ENCODE peak calls at places on chromosomes 11 and 22, in six cellular contexts. One of them, this sample, is unnamed.

GRCh38 chr22:39994566-39995345 is at the start of gene FAM83F:
- DNase-seq in K562: peak
- DNase-seq in H1: peak
- DNase-seq in GM12878: no peak
- DNase-seq in HepG2: no peak
- DNase-seq in GM12891: peak
- DNase-seq in this sample: no peak

GRCh38 chr11:59822989-59823566 is 12.5 kb upstream of the MRPL16 start:
- DNase-seq in K562: peak
- DNase-seq in H1: no peak
- DNase-seq in GM12878: no peak
- DNase-seq in HepG2: peak
- DNase-seq in GM12891: no peak
- DNase-seq in this sample: no peak

GRCh38 chr22:40434101-40434500 is 63.7 kb downstream of the SGSM3 start:
- DNase-seq in K562: no peak
- DNase-seq in H1: no peak
- DNase-seq in GM12878: no peak
- DNase-seq in HepG2: no peak
- DNase-seq in GM12891: no peak
- DNase-seq in this sample: no peak

GRCh38 chr22:40250608-40251007 is 72.9 kb downstream of the TNRC6B start:
- DNase-seq in K562: no peak
- DNase-seq in H1: no peak
- DNase-seq in GM12878: peak
- DNase-seq in HepG2: no peak
- DNase-seq in GM12891: no peak
- DNase-seq in this sample: no peak

GRCh38 chr11:46133119-46133518 is 11.9 kb upstream of the PHF21A start:
- DNase-seq in K562: no peak
- DNase-seq in H1: no peak
- DNase-seq in GM12878: no peak
- DNase-seq in HepG2: no peak
- DNase-seq in GM12891: no peak
- DNase-seq in this sample: no peak

GRCh38 chr11:10144954-10145353 is 149.1 kb downstream of the SBF2 start:
- DNase-seq in K562: no peak
- DNase-seq in H1: no peak
- DNase-seq in GM12878: no peak
- DNase-seq in HepG2: no peak
- DNase-seq in GM12891: no peak
- DNase-seq in this sample: no peak

GRCh38 chr11:120031612-120032600 is 106.0 kb downstream of the TRIM29 start:
- DNase-seq in K562: no peak
- DNase-seq in H1: peak
- DNase-seq in GM12878: no peak
- DNase-seq in HepG2: no peak
- DNase-seq in GM12891: no peak
- DNase-seq in this sample: no peak

GRCh38 chr11:35712533-35712932 is 50.0 kb downstream of the TRIM44 start:
- DNase-seq in K562: no peak
- DNase-seq in H1: no peak
- DNase-seq in GM12878: no peak
- DNase-seq in HepG2: no peak
- DNase-seq in GM12891: no peak
- DNase-seq in this sample: no peak

GRCh38 chr11:126354631-126355323 is 709 bp upstream of the ST3GAL4 start:
- DNase-seq in K562: peak
- DNase-seq in H1: no peak
- DNase-seq in GM12878: no peak
- DNase-seq in HepG2: no peak
- DNase-seq in GM12891: no peak
- DNase-seq in this sample: no peak

GRCh38 chr11:26467506-26467905 is 104.6 kb downstream of the MUC15 start:
- DNase-seq in K562: no peak
- DNase-seq in H1: no peak
- DNase-seq in GM12878: no peak
- DNase-seq in HepG2: no peak
- DNase-seq in GM12891: no peak
- DNase-seq in this sample: no peak

GRCh38 chr11:112163875-112164521 is at the start of gene IL18:
- DNase-seq in K562: peak
- DNase-seq in H1: peak
- DNase-seq in GM12878: no peak
- DNase-seq in HepG2: no peak
- DNase-seq in GM12891: no peak
- DNase-seq in this sample: no peak

GRCh38 chr22:49633010-49633324 is 194.7 kb downstream of the BRD1 start:
- DNase-seq in K562: no peak
- DNase-seq in H1: no peak
- DNase-seq in GM12878: no peak
- DNase-seq in HepG2: no peak
- DNase-seq in GM12891: no peak
- DNase-seq in this sample: no peak

GRCh38 chr11:19951558-19952083 is 208.7 kb downstream of the DBX1 start:
- DNase-seq in K562: peak
- DNase-seq in H1: no peak
- DNase-seq in GM12878: peak
- DNase-seq in HepG2: peak
- DNase-seq in GM12891: peak
- DNase-seq in this sample: no peak

GRCh38 chr11:70038034-70038834 is 39.9 kb upstream of the ANO1 start:
- DNase-seq in K562: no peak
- DNase-seq in H1: peak
- DNase-seq in GM12878: no peak
- DNase-seq in HepG2: no peak
- DNase-seq in GM12891: no peak
- DNase-seq in this sample: no peak

GRCh38 chr22:22697377-22698120 is 53.1 kb downstream of the GGTLC2 start:
- DNase-seq in K562: no peak
- DNase-seq in H1: no peak
- DNase-seq in GM12878: no peak
- DNase-seq in HepG2: no peak
- DNase-seq in GM12891: no peak
- DNase-seq in this sample: no peak

GRCh38 chr22:50084085-50084484 is 1.1 kb downstream of the MLC1 start:
- DNase-seq in K562: no peak
- DNase-seq in H1: no peak
- DNase-seq in GM12878: no peak
- DNase-seq in HepG2: no peak
- DNase-seq in GM12891: no peak
- DNase-seq in this sample: no peak

GRCh38 chr11:118623291-118623655 is 15.9 kb downstream of the PHLDB1 start:
- DNase-seq in K562: no peak
- DNase-seq in H1: no peak
- DNase-seq in GM12878: no peak
- DNase-seq in HepG2: peak
- DNase-seq in GM12891: no peak
- DNase-seq in this sample: no peak
- TF ChIP-seq POLR2A in K562: no peak
- TF ChIP-seq POLR2A in H1: no peak
- TF ChIP-seq POLR2A in GM12878: no peak
- TF ChIP-seq POLR2A in HepG2: no peak
- TF ChIP-seq POLR2A in GM12891: no peak
- TF ChIP-seq POLR2A in this sample: no peak

GRCh38 chr11:64924910-64925284 is 408 bp downstream of the PPP2R5B start:
- DNase-seq in K562: peak
- DNase-seq in H1: peak
- DNase-seq in GM12878: no peak
- DNase-seq in HepG2: no peak
- DNase-seq in GM12891: no peak
- DNase-seq in this sample: no peak
- TF ChIP-seq TAF1 in K562: no peak
- TF ChIP-seq TAF1 in H1: no peak
- TF ChIP-seq TAF1 in GM12878: no peak
- TF ChIP-seq TAF1 in HepG2: no peak
- TF ChIP-seq TAF1 in GM12891: no peak
- TF ChIP-seq TAF1 in this sample: no peak

DNA sequence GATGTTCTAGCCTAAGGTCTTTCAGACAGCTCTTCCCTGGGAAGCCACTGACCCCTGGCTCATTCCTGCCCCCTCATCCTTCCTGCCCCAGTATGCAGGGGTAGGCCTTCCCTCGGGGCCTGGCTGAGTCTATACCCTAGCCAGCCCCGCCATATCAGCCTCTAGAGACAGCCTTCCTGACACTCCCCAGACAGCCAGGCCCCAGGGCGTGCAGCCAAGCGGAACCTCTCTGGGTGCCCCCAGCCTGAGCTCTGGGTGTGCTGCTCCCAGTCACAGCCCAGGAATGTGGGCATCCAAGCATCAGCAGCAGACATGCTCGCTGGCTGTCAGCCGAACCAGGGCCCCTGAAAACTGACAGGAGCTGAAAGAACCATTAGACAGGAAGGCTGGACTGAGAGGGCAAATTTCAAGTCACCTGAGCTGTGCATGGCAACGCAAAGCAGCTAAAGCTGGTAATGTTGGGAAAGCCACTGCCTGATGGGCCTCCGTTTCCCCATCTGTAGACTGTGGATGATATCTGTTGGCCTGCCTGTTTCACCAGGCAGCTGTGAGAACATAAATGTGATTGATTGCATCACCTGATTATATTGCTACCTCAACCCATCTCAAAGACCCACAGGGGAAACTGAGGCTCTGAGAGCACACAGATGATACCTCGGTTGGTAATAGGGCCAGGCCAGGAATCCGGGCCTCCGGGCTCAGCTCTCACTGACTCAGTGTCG is 93.2 kb downstream of the LRRC32 start:
- DNase-seq in K562: no peak
- DNase-seq in H1: no peak
- DNase-seq in GM12878: no peak
- DNase-seq in HepG2: no peak
- DNase-seq in GM12891: no peak
- DNase-seq in this sample: no peak
- TF ChIP-seq POLR2AphosphoS5 in K562: no peak
- TF ChIP-seq POLR2AphosphoS5 in H1: no peak
- TF ChIP-seq POLR2AphosphoS5 in GM12878: no peak
- TF ChIP-seq POLR2AphosphoS5 in HepG2: no peak
- TF ChIP-seq POLR2AphosphoS5 in GM12891: no peak
- TF ChIP-seq POLR2AphosphoS5 in this sample: no peak

GRCh38 chr11:17743808-17744119 is 9.2 kb downstream of the KCNC1 start:
- DNase-seq in K562: no peak
- DNase-seq in H1: no peak
- DNase-seq in GM12878: no peak
- DNase-seq in HepG2: no peak
- DNase-seq in GM12891: no peak
- DNase-seq in this sample: no peak
- TF ChIP-seq POLR2A in K562: no peak
- TF ChIP-seq POLR2A in H1: no peak
- TF ChIP-seq POLR2A in GM12878: no peak
- TF ChIP-seq POLR2A in HepG2: no peak
- TF ChIP-seq POLR2A in GM12891: no peak
- TF ChIP-seq POLR2A in this sample: no peak

GRCh38 chr11:123645576-123645975 is 8.8 kb downstream of the SCN3B start:
- DNase-seq in K562: no peak
- DNase-seq in H1: no peak
- DNase-seq in GM12878: no peak
- DNase-seq in HepG2: no peak
- DNase-seq in GM12891: no peak
- DNase-seq in this sample: no peak
- TF ChIP-seq TAF1 in K562: no peak
- TF ChIP-seq TAF1 in H1: no peak
- TF ChIP-seq TAF1 in GM12878: no peak
- TF ChIP-seq TAF1 in HepG2: no peak
- TF ChIP-seq TAF1 in GM12891: no peak
- TF ChIP-seq TAF1 in this sample: no peak

DNA sequence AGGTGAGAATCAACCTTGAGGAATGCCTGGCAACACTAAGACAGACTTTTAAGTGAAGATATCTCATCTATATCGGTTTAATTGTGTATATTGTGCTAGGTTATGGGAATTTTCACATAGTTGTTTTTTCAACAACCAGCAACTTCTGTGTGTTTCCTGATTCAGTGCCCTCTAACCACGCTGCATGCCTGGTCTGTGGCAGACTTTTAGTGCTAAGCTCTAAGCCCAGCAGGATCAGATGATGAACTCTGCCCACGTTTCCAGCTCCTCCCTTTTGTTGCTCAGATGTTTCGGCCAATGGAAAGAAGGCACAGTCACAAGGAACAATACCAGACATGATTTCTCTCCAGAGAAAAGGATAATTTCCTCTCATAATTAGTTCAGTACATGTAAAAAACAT is 1.4 kb upstream of the VWA5A start:
- DNase-seq in K562: no peak
- DNase-seq in H1: no peak
- DNase-seq in GM12878: no peak
- DNase-seq in HepG2: no peak
- DNase-seq in GM12891: no peak
- DNase-seq in this sample: no peak
- TF ChIP-seq POLR2AphosphoS5 in K562: no peak
- TF ChIP-seq POLR2AphosphoS5 in H1: no peak
- TF ChIP-seq POLR2AphosphoS5 in GM12878: no peak
- TF ChIP-seq POLR2AphosphoS5 in HepG2: no peak
- TF ChIP-seq POLR2AphosphoS5 in GM12891: no peak
- TF ChIP-seq POLR2AphosphoS5 in this sample: no peak